ENCODE peak calls at places on chromosome 14, in four cellular contexts. P is HepG2, G is K562, V is H1. E is an unnamed sample.

GRCh38 chr14:89190779-89191513 is 226.1 kb downstream of the FOXN3 start:
- DNase-seq in V (no peak), P (no peak), G (no peak), E (no peak)

GRCh38 chr14:95157987-95158712 is 821 bp upstream of the DICER1 start:
- DNase-seq in P (peak), V (no peak), G (peak), E (no peak)

GRCh38 chr14:68486033-68486732 is 306.7 kb downstream of the ZFP36L1 start:
- DNase-seq in G (peak), V (no peak), P (peak), E (no peak)

GRCh38 chr14:67572608-67573007 is 27.5 kb downstream of the PIGH start:
- DNase-seq in G (no peak), V (no peak), P (no peak), E (no peak)

GRCh38 chr14:30608533-30609006 is 13.5 kb upstream of the SCFD1 start:
- DNase-seq in V (no peak), P (no peak), G (no peak), E (no peak)

GRCh38 chr14:64971890-64972785 is at the start of gene RAB15:
- DNase-seq in P (no peak), V (no peak), G (peak), E (no peak)

GRCh38 chr14:36556811-36557433 is 25.5 kb downstream of the NKX2-8 start:
- DNase-seq in G (peak), P (peak), V (no peak), E (no peak)

GRCh38 chr14:53979747-53980642 is 23.4 kb upstream of the BMP4 start:
- DNase-seq in P (peak), V (peak), G (no peak), E (no peak)

GRCh38 chr14:79246200-79246599 is 965.1 kb downstream of the DIO2 start:
- DNase-seq in G (no peak), P (no peak), V (no peak), E (no peak)

GRCh38 chr14:83974647-83975163 is 1555.2 kb upstream of the FLRT2 start:
- DNase-seq in P (no peak), V (no peak), G (no peak), E (no peak)

GRCh38 chr14:93737574-93737973 is 50.7 kb downstream of the PRIMA1 start:
- DNase-seq in P (no peak), G (no peak), V (no peak), E (no peak)

GRCh38 chr14:78598046-78598652 is 428.0 kb downstream of the NRXN3 start:
- DNase-seq in P (peak), V (peak), G (peak), E (no peak)

GRCh38 chr14:94355191-94355794 is 32.2 kb upstream of the SERPINA6 start:
- DNase-seq in V (peak), P (peak), G (no peak), E (no peak)

DNA sequence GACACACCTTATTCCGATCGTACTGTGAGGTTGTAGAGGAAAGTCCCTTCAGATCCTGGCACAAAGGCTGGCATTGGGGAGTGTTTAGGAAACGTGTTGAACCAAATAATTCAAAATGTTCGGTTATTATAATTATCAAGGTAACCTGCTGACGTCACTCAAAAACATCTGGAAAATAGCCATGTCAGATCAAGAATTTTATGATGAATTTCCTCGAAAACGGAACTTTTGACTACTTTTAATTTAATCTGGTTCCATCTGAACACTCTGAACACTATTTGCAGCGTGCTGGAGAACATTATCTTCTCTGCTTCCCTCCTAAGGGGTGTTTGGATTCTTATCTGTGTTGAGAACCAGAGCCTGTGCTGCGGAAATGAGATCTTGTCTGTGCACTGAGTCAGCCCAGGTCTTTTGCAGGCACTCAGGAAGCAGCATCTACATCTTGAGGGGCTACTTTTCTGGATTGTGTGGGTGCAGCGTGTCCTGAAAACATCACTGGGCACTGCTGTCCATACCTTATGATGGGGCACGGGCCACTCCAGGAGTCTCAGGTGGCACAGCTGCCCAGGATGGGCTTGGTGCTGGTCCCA is 100.4 kb downstream of the SLC25A47 start:
- DNase-seq in V (no peak), G (peak), P (no peak), E (no peak)
- TF ChIP-seq EP300 in V (no peak), G (peak), P (no peak), E (no peak)

GRCh38 chr14:23297878-23298277 is 4.8 kb downstream of the PPP1R3E start:
- DNase-seq in V (no peak), G (no peak), P (no peak), E (no peak)
- TF ChIP-seq CBX5 in V (no peak), G (no peak), P (no peak), E (no peak)

GRCh38 chr14:101475468-101476257 is 85.6 kb upstream of the DIO3 start:
- DNase-seq in G (no peak), P (peak), V (no peak), E (no peak)
- TF ChIP-seq EP300 in G (no peak), P (no peak), V (no peak), E (no peak)

DNA sequence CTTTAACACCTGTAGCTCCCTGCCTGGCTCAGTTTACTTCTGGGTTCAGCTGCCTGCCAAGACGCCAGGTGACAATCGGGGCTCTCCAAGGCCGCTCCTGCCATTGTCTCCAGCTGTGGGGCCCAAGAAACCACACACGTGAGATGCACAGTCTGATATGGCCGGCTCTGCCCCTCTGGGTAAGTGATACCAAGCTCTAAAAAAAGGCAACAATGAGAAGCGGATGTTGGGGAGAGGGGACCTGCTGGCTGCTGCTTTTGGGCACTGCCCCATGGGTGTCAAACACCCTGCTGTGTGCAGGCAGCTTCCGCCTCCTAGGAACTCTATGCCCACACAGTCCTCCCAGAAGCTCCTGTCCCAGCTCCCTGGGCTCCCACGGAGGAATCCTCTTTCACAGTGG is 1136.0 kb downstream of the BCL11B start:
- DNase-seq in P (no peak), V (no peak), G (no peak), E (no peak)
- TF ChIP-seq CBX5 in P (no peak), V (no peak), G (no peak), E (no peak)

DNA sequence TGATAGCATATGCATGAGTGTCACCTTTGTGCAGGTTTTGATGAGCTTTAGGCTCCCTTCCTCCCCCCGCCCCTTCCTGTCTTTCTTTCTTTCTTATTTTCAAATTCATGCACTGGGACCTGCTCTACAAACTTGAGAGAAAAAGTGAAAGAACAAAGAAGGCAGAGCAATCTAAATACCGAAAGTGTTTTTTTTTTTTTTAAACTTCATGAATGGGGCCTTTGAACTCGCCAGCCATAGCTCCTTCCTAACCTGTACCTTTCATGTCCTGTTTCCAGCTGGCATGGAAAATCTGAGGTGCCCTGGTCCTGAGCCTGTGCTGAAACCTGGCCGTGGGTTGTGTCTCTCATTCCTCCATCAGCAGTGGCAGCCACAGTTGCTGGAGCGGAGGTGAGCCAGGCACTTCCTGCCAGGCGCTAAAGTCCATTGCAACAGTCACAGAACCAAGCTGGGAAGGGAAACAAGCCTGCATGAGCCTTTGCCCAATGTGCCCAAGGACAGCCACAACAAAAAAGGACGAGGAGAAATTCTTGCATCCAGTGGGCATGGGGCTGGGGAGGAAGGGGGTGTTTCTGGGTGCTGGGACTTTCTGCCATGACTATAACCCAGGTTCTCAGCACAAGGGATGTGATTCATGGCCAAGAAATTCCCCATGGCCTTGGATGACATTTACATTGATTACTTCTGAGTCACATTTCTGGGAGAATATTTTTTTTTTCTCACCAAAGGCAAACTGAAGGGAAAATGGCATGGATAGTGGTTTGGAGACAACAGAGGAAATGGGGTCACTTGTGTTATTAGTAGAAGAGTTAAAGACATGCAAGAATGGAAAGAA is 102.7 kb downstream of the TMEM30B start:
- DNase-seq in V (no peak), G (no peak), P (peak), E (no peak)
- TF ChIP-seq EP300 in V (no peak), G (no peak), P (peak), E (no peak)

DNA sequence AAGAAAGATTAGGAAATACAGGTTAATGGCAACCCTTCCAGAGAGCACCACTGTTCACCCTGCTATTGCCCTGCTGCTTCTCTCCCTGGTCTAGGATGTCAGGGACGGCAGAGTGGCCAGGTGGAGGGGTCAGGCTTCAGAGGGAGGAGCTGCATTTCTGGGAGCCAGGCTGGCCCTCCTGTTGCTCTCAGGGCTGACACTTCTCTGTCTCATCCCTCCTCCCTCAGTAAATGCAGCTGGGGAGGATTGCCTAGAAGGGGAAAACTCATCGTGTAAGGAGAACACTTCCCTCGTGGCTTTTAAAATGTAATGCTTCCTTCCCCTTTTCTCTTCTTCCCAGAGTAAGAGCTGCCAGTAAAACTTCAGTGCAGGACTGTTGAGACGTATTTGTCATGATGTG is 20.8 kb downstream of the SUSD6 start:
- DNase-seq in P (no peak), G (no peak), V (no peak), E (no peak)
- TF ChIP-seq CBX5 in P (no peak), G (no peak), V (no peak), E (no peak)

DNA sequence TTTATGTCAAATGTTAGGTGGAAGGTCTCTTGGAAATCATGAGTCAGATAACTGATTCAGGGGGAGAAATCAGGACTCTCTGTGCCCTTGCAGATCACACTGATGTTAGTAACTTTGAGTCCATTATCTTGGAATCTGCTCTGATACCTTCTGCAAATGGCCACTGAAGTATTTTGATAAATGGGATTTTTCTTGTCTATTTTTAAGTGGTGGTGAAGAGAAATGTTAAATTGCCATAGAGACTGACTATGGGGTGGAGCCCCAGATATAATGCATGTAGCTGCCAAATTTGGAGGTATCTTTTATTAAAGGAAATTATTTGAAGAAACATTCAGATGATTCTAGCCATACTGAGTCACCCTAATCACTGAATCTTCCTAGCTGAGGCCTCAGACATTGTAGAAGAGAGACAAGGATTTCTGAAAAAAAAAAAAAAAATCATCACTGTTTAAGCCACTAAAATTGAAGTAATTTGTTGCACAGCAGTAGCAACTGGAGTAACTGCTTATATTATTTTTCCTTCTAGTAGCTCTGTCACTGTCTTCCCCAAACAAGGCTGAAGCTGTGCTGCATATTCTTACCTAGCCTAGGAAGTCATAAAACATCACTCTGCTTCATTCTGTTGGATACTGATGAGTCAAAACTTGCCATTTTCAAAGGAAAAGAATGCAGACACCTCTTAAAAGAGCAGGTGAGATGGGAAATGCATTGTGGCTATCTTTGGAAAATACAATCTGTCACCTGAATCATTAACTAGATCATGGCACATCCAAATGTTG is 36.0 kb upstream of the CLEC14A start:
- DNase-seq in G (no peak), P (no peak), V (no peak), E (no peak)
- TF ChIP-seq EP300 in G (no peak), P (no peak), V (no peak), E (no peak)

GRCh38 chr14:52835122-52835903 is 43.9 kb upstream of the GNPNAT1 start:
- DNase-seq in G (peak), V (no peak), P (no peak), E (no peak)
- TF ChIP-seq CBX5 in G (no peak), V (no peak), P (no peak), E (no peak)

E was measured in GM12878.